ENCODE peak calls at places on chromosomes 16 and 17, in six cellular contexts. T is stimulated activated CD8-positive, alpha-beta memory T cell treated with anti-CD3 and anti-CD28 coated beads, Interleukin-12 subunit alpha, Interleukin-12 subunit beta, amount 100 ng/mL, for 1 hour; A is DMS153; E is NCI-H1048; B is T-helper 17 cell; C is stomach. S is an unnamed sample.

GRCh38 chr17:28471127-28471453 is 2.4 kb upstream of the SLC13A2 start:
- DNase-seq in T (no peak), A (no peak), E (no peak), B (no peak), C (no peak), S (no peak)

GRCh38 chr17:61314368-61315078 is 85.1 kb upstream of the TBX2 start:
- DNase-seq in T (no peak), A (no peak), E (no peak), B (no peak), C (peak), S (no peak)

GRCh38 chr16:81784042-81784785 is 5.1 kb downstream of the PLCG2 start:
- DNase-seq in T (no peak), A (no peak), E (no peak), B (no peak), C (no peak), S (no peak)

GRCh38 chr16:80065565-80065964 is 465.0 kb upstream of the MAF start:
- DNase-seq in T (no peak), A (peak), E (no peak), B (no peak), C (no peak), S (no peak)

GRCh38 chr16:30761427-30761927 is 385 bp downstream of the CFAP119 start:
- DNase-seq in T (peak), A (peak), E (no peak), B (peak), C (no peak), S (peak)

GRCh38 chr17:74768069-74768762 is 7.9 kb downstream of the NAT9 start:
- DNase-seq in T (no peak), A (no peak), E (no peak), B (no peak), C (peak), S (no peak)

GRCh38 chr16:84963046-84963445 is 48.3 kb downstream of the ZDHHC7 start:
- DNase-seq in T (no peak), A (no peak), E (no peak), B (no peak), C (no peak), S (no peak)

GRCh38 chr16:86945166-86945900 is 367.0 kb downstream of the FOXL1 start:
- DNase-seq in T (no peak), A (no peak), E (no peak), B (no peak), C (no peak), S (no peak)

GRCh38 chr17:45334231-45334630 is 17.4 kb upstream of the MAP3K14 start:
- DNase-seq in T (no peak), A (peak), E (no peak), B (no peak), C (no peak), S (no peak)

GRCh38 chr16:77171750-77172635 is 19.0 kb upstream of the MON1B start:
- DNase-seq in T (peak), A (peak), E (no peak), B (no peak), C (no peak), S (peak)

GRCh38 chr16:85168732-85169256 is 56.5 kb upstream of the CIBAR2 start:
- DNase-seq in T (no peak), A (no peak), E (no peak), B (no peak), C (no peak), S (no peak)

GRCh38 chr16:71796501-71796900 is 12.1 kb downstream of the AP1G1 start:
- DNase-seq in T (no peak), A (no peak), E (no peak), B (no peak), C (no peak), S (no peak)

GRCh38 chr16:2898831-2899563 is 12.7 kb upstream of the FLYWCH1 start:
- DNase-seq in T (no peak), A (no peak), E (no peak), B (no peak), C (no peak), S (no peak)